ENCODE peak calls at places on chromosomes 4 and X, in seven cellular contexts. X is adrenal gland, J is gastrocnemius medialis, T is IMR-90, L is uterus, H is breast epithelium, C is ovary. Q is an unnamed sample.

GRCh38 chrX:16386126-16386525 is 218.8 kb downstream of the MAGEB17 start:
- DNase-seq in X (no peak), J (no peak), T (peak; percentile 15), L (no peak), H (no peak), C (no peak), Q (no peak)

GRCh38 chr4:7872264-7872771 is 67.3 kb downstream of the AFAP1 start:
- DNase-seq in X (no peak), J (peak; percentile 85), T (peak; percentile 98), L (peak; percentile 52), H (no peak), C (peak; percentile 28), Q (peak; percentile 78)

GRCh38 chr4:15488658-15489470 is 19.2 kb downstream of the CC2D2A start:
- DNase-seq in X (no peak), J (no peak), T (peak; percentile 95), L (no peak), H (no peak), C (no peak), Q (no peak)

GRCh38 chr4:186190456-186191265 is 706 bp upstream of the CYP4V2 start:
- DNase-seq in X (no peak), J (peak; percentile 37), T (no peak), L (no peak), H (peak; percentile 58), C (peak; percentile 41), Q (peak; percentile 33)

GRCh38 chrX:4550018-4550417 is 836.6 kb upstream of the PRKX start:
- DNase-seq in X (no peak), J (no peak), T (no peak), L (no peak), H (no peak), C (no peak), Q (no peak)

GRCh38 chr4:5894266-5894665 is 1.4 kb upstream of the CRMP1 start:
- DNase-seq in X (no peak), J (no peak), T (no peak), L (no peak), H (no peak), C (no peak), Q (no peak)

GRCh38 chr4:174120446-174121142 is 162.9 kb downstream of the FBXO8 start:
- DNase-seq in X (peak; percentile 35), J (no peak), T (peak; percentile 72), L (peak; percentile 55), H (no peak), C (peak; percentile 69), Q (no peak)

GRCh38 chrX:350534-351321 is 32.1 kb upstream of the GTPBP6 start:
- DNase-seq in X (no peak), J (no peak), T (no peak), L (no peak), H (no peak), C (no peak), Q (no peak)

GRCh38 chrX:102129473-102129872 is 4.0 kb downstream of the TCEAL2 start:
- DNase-seq in X (no peak), J (no peak), T (peak; percentile 4), L (no peak), H (no peak), C (no peak), Q (no peak)

GRCh38 chrX:153634236-153634635 is 12.8 kb upstream of the DUSP9 start:
- DNase-seq in X (no peak), J (no peak), T (no peak), L (peak; percentile 4), H (no peak), C (peak; percentile 7), Q (no peak)

GRCh38 chrX:9785944-9786741 is at the start of gene SHROOM2:
- DNase-seq in X (no peak), J (no peak), T (no peak), L (no peak), H (no peak), C (peak; percentile 53), Q (no peak)

GRCh38 chr4:186623546-186623945 is 68.2 kb upstream of the MTNR1A start:
- DNase-seq in X (no peak), J (no peak), T (no peak), L (no peak), H (no peak), C (no peak), Q (no peak)

GRCh38 chr4:98662619-98663225 is 4.3 kb upstream of the TSPAN5 start:
- DNase-seq in X (no peak), J (no peak), T (peak; percentile 9), L (no peak), H (no peak), C (no peak), Q (peak; percentile 27)

GRCh38 chr4:15354790-15355418 is 72.9 kb upstream of the C1QTNF7 start:
- DNase-seq in X (no peak), J (no peak), T (no peak), L (peak; percentile 79), H (no peak), C (no peak), Q (no peak)

GRCh38 chr4:47531241-47531953 is 46.3 kb downstream of the ATP10D start:
- DNase-seq in X (peak; percentile 27), J (no peak), T (peak; percentile 90), L (no peak), H (no peak), C (no peak), Q (peak; percentile 30)

DNA sequence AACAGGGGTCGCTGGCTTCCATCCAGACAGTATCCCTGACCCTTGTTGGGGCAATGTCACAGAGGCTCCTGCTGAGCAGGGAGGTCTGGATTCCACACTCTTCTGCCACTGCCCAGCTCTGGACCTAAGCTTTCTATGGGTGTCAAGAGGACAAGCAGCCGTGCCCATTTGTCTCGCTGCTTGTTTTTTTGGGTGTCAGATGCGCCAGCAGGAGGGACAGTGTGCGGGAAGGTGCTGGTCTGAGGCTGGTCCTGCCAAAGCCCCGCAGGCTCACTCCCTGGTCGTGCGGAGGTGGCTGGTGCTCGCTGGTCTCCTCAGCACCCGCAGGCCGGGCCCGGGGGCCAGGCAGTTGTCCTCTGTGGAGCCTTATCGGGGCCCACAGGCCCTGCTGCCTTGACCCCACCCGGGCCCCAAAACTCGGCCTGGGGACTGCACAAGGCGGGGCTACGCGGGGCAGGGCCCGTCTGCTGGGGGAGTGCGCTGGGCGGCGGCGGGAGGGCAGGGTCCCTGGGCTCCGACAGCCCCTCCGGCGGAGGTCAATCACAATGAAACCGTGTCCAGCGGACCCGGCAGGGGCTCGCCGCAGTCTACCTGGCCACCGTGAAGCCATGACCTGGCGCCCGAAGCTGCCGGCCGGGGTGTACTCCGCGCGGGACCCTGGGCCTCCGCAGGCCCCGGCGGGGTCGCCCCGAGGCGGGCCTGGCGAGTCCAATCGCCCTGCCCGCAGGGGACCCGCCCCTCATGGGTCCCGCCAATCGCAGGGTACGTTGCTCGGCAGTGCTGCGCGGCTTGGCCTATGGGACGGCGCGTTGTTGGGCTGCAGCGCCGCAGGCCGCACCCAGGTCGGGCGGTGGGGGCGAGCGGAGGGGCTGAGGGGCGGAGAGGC is at the start of gene ADD1:
- DNase-seq in X (peak; percentile 91), J (peak; percentile 87), T (peak; percentile 91), L (peak; percentile 87), H (peak; percentile 90), C (peak; percentile 91), Q (peak; percentile 90)
- TF ChIP-seq POLR2A in X (peak; percentile 74), J (peak; percentile 92), T (peak; percentile 41), L (peak; percentile 72), H (peak; percentile 70), C (peak; percentile 84), Q (peak; percentile 75)

DNA sequence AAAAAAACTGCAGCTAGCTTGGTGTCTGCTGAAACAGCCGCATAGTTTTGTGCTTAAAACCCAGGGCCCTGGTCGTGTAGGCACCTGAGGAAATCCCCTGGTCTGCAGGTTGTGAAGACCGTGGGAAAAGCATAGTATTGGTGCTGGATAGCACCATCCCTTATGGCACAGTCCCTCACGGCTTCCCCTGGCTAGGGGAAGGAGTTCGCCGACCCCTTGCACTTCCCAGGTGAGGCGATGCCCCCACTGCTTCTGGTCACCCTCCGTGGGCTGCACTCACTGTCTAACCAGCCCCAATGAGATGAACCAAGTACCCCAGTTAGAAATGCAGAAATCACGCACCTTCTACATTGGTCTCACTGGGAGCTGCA is 1105.1 kb downstream of the STPG2 start:
- DNase-seq in X (no peak), J (no peak), T (no peak), L (no peak), H (no peak), C (no peak), Q (no peak)
- H3K27ac ChIP-seq in X (no peak overlapping the region), J (no peak overlapping the region), T (no peak overlapping the region), L (no peak overlapping the region), H (no peak overlapping the region), C (no peak overlapping the region), Q (no peak overlapping the region)

GRCh38 chr4:182914357-182914756 is 2.8 kb downstream of the DCTD start:
- DNase-seq in X (no peak), J (no peak), T (no peak), L (no peak), H (no peak), C (no peak), Q (no peak)

GRCh38 chr4:182918791-182919302 is 1.7 kb upstream of the DCTD start:
- DNase-seq in X (no peak), J (no peak), T (no peak), L (no peak), H (no peak), C (no peak), Q (no peak)

GRCh38 chr4:182916483-182917181 is 554 bp downstream of the DCTD start:
- DNase-seq in X (peak; percentile 70), J (peak; percentile 19), T (peak; percentile 79), L (peak; percentile 63), H (peak; percentile 66), C (peak; percentile 64), Q (peak; percentile 20)

GRCh38 chr4:182918044-182918607 is 940 bp upstream of the DCTD start:
- DNase-seq in X (no peak), J (no peak), T (no peak), L (no peak), H (no peak), C (no peak), Q (no peak)

GRCh38 chr4:182917182-182918043 is at the start of gene DCTD:
- DNase-seq in X (peak; percentile 72), J (peak; percentile 52), T (peak; percentile 65), L (peak; percentile 67), H (peak; percentile 60), C (peak; percentile 77), Q (peak; percentile 67)
- TF ChIP-seq POLR2A in X (no peak), J (peak; percentile 46), T (peak; percentile 39), L (no peak), H (no peak), C (peak; percentile 28), Q (no peak)

GRCh38 chrX:19019996-19020395 is 36.1 kb upstream of the PHKA2 start:
- DNase-seq in X (no peak), J (no peak), T (peak; percentile 9), L (no peak), H (no peak), C (no peak), Q (no peak)

GRCh38 chrX:19017271-19017670 is 33.4 kb upstream of the PHKA2 start:
- DNase-seq in X (no peak), J (no peak), T (peak; percentile 17), L (no peak), H (no peak), C (no peak), Q (no peak)
- H3K27ac ChIP-seq in X (no peak overlapping the region), J (no peak overlapping the region), T (no peak overlapping the region), L (no peak overlapping the region), H (no peak overlapping the region), C (no peak overlapping the region), Q (no peak overlapping the region)